ENCODE peak calls at places on chromosomes 1 and 21, in six cellular contexts. One of them, this sample, is unnamed. For H3K36me3, H3K4me1 and H3K79me1, the result is how much of the 10 kb centered on the place peaks cover.

GRCh38 chr1:89608627-89609338 is 24.1 kb upstream of the LRRC8C start:
- DNase-seq in trophoblast cell: no peak
- DNase-seq in mesenchymal stem cell: no peak
- DNase-seq in H1: no peak
- DNase-seq in neuronal stem cell: no peak
- DNase-seq in IMR-90: no peak
- DNase-seq in this sample: no peak

GRCh38 chr1:234660536-234661133 is 50.7 kb upstream of the IRF2BP2 start:
- DNase-seq in neuronal stem cell: no peak
- DNase-seq in trophoblast cell: no peak
- DNase-seq in IMR-90: no peak
- DNase-seq in mesenchymal stem cell: no peak
- DNase-seq in H1: no peak
- DNase-seq in this sample: no peak

GRCh38 chr1:166685200-166685599 is 154.1 kb upstream of the POGK start:
- DNase-seq in neuronal stem cell: no peak
- DNase-seq in mesenchymal stem cell: no peak
- DNase-seq in H1: no peak
- DNase-seq in trophoblast cell: no peak
- DNase-seq in IMR-90: no peak
- DNase-seq in this sample: no peak

GRCh38 chr21:41798326-41798725 is 31.5 kb upstream of the RIPK4 start:
- DNase-seq in IMR-90: no peak
- DNase-seq in mesenchymal stem cell: no peak
- DNase-seq in neuronal stem cell: no peak
- DNase-seq in trophoblast cell: no peak
- DNase-seq in H1: no peak
- DNase-seq in this sample: no peak

GRCh38 chr1:84932991-84933611 is 40.1 kb upstream of the LPAR3 start:
- DNase-seq in IMR-90: no peak
- DNase-seq in H1: no peak
- DNase-seq in mesenchymal stem cell: no peak
- DNase-seq in trophoblast cell: no peak
- DNase-seq in neuronal stem cell: no peak
- DNase-seq in this sample: no peak

GRCh38 chr1:65998763-65999583 is 206.3 kb downstream of the PDE4B start:
- DNase-seq in mesenchymal stem cell: no peak
- DNase-seq in H1: no peak
- DNase-seq in neuronal stem cell: no peak
- DNase-seq in trophoblast cell: peak
- DNase-seq in IMR-90: no peak
- DNase-seq in this sample: no peak

GRCh38 chr1:28265577-28265976 is 6.3 kb downstream of the SESN2 start:
- DNase-seq in trophoblast cell: no peak
- DNase-seq in mesenchymal stem cell: no peak
- DNase-seq in neuronal stem cell: no peak
- DNase-seq in H1: no peak
- DNase-seq in IMR-90: no peak
- DNase-seq in this sample: no peak

GRCh38 chr1:159056069-159056698 is 20.4 kb downstream of the AIM2 start:
- DNase-seq in H1: peak
- DNase-seq in IMR-90: no peak
- DNase-seq in neuronal stem cell: no peak
- DNase-seq in mesenchymal stem cell: no peak
- DNase-seq in trophoblast cell: no peak
- DNase-seq in this sample: peak

GRCh38 chr1:9537863-9538668 is 1.2 kb upstream of the SLC25A33 start:
- DNase-seq in neuronal stem cell: no peak
- DNase-seq in trophoblast cell: no peak
- DNase-seq in mesenchymal stem cell: no peak
- DNase-seq in H1: no peak
- DNase-seq in IMR-90: no peak
- DNase-seq in this sample: no peak

GRCh38 chr1:87334351-87335174 is 5.9 kb downstream of the LMO4 start:
- DNase-seq in H1: peak
- DNase-seq in mesenchymal stem cell: peak
- DNase-seq in IMR-90: peak
- DNase-seq in neuronal stem cell: peak
- DNase-seq in trophoblast cell: peak
- DNase-seq in this sample: peak

GRCh38 chr1:151907363-151908139 is 1.8 kb downstream of the THEM4 start:
- DNase-seq in IMR-90: no peak
- DNase-seq in neuronal stem cell: peak
- DNase-seq in trophoblast cell: no peak
- DNase-seq in H1: no peak
- DNase-seq in mesenchymal stem cell: no peak
- DNase-seq in this sample: peak

GRCh38 chr1:106899644-106900043 is 156.8 kb upstream of the PRMT6 start:
- DNase-seq in H1: no peak
- DNase-seq in trophoblast cell: no peak
- DNase-seq in IMR-90: no peak
- DNase-seq in mesenchymal stem cell: no peak
- DNase-seq in neuronal stem cell: no peak
- DNase-seq in this sample: no peak

GRCh38 chr1:172902861-172903381 is 147.8 kb downstream of the TNFSF18 start:
- DNase-seq in IMR-90: peak
- DNase-seq in H1: no peak
- DNase-seq in neuronal stem cell: no peak
- DNase-seq in trophoblast cell: peak
- DNase-seq in mesenchymal stem cell: peak
- DNase-seq in this sample: no peak
- H3K36me3 ChIP-seq in IMR-90: under half
- H3K36me3 ChIP-seq in H1: under half
- H3K36me3 ChIP-seq in neuronal stem cell: under half
- H3K36me3 ChIP-seq in trophoblast cell: under half
- H3K36me3 ChIP-seq in mesenchymal stem cell: under half
- H3K36me3 ChIP-seq in this sample: under half

GRCh38 chr1:25757151-25757845 is 42.7 kb upstream of the SELENON start:
- DNase-seq in neuronal stem cell: no peak
- DNase-seq in mesenchymal stem cell: no peak
- DNase-seq in trophoblast cell: no peak
- DNase-seq in H1: no peak
- DNase-seq in IMR-90: no peak
- DNase-seq in this sample: no peak
- H3K4me1 ChIP-seq in neuronal stem cell: under half
- H3K4me1 ChIP-seq in mesenchymal stem cell: under half
- H3K4me1 ChIP-seq in trophoblast cell: under half
- H3K4me1 ChIP-seq in H1: under half
- H3K4me1 ChIP-seq in IMR-90: under half
- H3K4me1 ChIP-seq in this sample: under half

GRCh38 chr1:55965981-55966461 is 613.3 kb downstream of the PLPP3 start:
- DNase-seq in H1: no peak
- DNase-seq in trophoblast cell: peak
- DNase-seq in mesenchymal stem cell: no peak
- DNase-seq in neuronal stem cell: no peak
- DNase-seq in IMR-90: peak
- DNase-seq in this sample: no peak
- H3K79me1 ChIP-seq in H1: under half
- H3K79me1 ChIP-seq in trophoblast cell: under half
- H3K79me1 ChIP-seq in mesenchymal stem cell: under half
- H3K79me1 ChIP-seq in neuronal stem cell: under half
- H3K79me1 ChIP-seq in IMR-90: under half
- H3K79me1 ChIP-seq in this sample: under half

DNA sequence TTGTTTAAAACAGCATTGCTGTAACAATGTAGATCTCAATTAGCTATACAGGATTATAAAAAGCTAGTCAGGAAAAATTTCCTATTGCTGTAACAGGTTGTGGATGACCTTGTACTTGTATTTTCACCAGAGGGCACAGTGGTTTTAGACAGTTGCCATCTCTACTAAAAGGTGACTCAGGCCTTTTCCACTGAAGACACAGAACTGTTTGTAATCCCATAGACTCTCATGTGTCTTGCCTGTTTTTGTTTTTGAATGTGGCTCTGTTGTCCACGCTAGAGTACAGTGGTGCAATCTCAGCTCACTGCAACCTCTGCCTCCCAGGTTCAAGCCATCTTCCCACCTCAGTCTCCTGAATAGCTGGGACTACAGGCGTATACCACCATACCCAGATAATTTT is 5.9 kb downstream of the MTFR1L start:
- DNase-seq in neuronal stem cell: no peak
- DNase-seq in IMR-90: no peak
- DNase-seq in mesenchymal stem cell: peak
- DNase-seq in H1: no peak
- DNase-seq in trophoblast cell: no peak
- DNase-seq in this sample: no peak
- H3K36me3 ChIP-seq in neuronal stem cell: under half
- H3K36me3 ChIP-seq in IMR-90: under half
- H3K36me3 ChIP-seq in mesenchymal stem cell: half or more
- H3K36me3 ChIP-seq in H1: under half
- H3K36me3 ChIP-seq in trophoblast cell: under half
- H3K36me3 ChIP-seq in this sample: under half